ENCODE peak calls at places on chromosome 18, in seven cellular contexts. Q, Z, J, H, B, U and V are unnamed samples.

GRCh38 chr18:61948196-61948800 is 55.5 kb upstream of the RNF152 start:
- DNase-seq in H (no peak), B (no peak), Q (no peak), J (no peak), U (no peak), Z (no peak), V (no peak)

GRCh38 chr18:30358545-30358944 is 684.0 kb downstream of the DSC3 start:
- DNase-seq in U (peak; percentile 34), H (peak; percentile 86), Z (peak; percentile 95), Q (peak; percentile 34), J (no peak), B (no peak), V (peak; percentile 78)

GRCh38 chr18:5417342-5417741 is 121.8 kb upstream of the ZBTB14 start:
- DNase-seq in Q (peak; percentile 34), H (no peak), U (peak; percentile 70), Z (no peak), J (no peak), B (no peak), V (peak; percentile 73)

GRCh38 chr18:69968073-69968472 is 20.4 kb upstream of the CD226 start:
- DNase-seq in H (no peak), Z (no peak), U (no peak), Q (no peak), J (no peak), B (no peak), V (no peak)

GRCh38 chr18:7467708-7468466 is 99.2 kb upstream of the PTPRM start:
- DNase-seq in B (no peak), Q (no peak), J (no peak), Z (peak; percentile 42), H (peak; percentile 54), U (no peak), V (peak; percentile 14)

GRCh38 chr18:3466051-3466450 is 16.1 kb downstream of the TGIF1 start:
- DNase-seq in Z (peak; percentile 77), Q (peak; percentile 90), U (no peak), H (peak; percentile 90), J (peak; percentile 33), B (no peak), V (peak; percentile 89)

GRCh38 chr18:48989304-48990284 is 38.8 kb upstream of the SMAD7 start:
- DNase-seq in Q (no peak), J (no peak), U (no peak), B (no peak), Z (no peak), H (no peak), V (peak; percentile 68)

GRCh38 chr18:76371301-76371700 is 123.7 kb downstream of the ZNF516 start:
- DNase-seq in U (no peak), B (no peak), J (no peak), Z (no peak), H (no peak), Q (no peak), V (no peak)

GRCh38 chr18:45920367-45920766 is 46.8 kb downstream of the EPG5 start:
- DNase-seq in H (peak; percentile 80), B (no peak), U (peak; percentile 27), Q (peak; percentile 93), Z (peak; percentile 97), J (no peak), V (peak; percentile 84)

GRCh38 chr18:28995319-28995718 is 818.4 kb upstream of the CDH2 start:
- DNase-seq in Z (peak; percentile 19), J (peak; percentile 7), B (no peak), U (no peak), Q (no peak), H (peak; percentile 3), V (no peak)

GRCh38 chr18:50441518-50441917 is 66.7 kb downstream of the SKA1 start:
- DNase-seq in J (no peak), B (no peak), H (no peak), Q (peak; percentile 16), U (peak; percentile 72), Z (no peak), V (peak; percentile 36)

GRCh38 chr18:21897811-21898210 is 157.2 kb downstream of the MIB1 start:
- DNase-seq in J (peak; percentile 70), Z (peak; percentile 73), U (peak; percentile 9), Q (peak; percentile 63), H (peak; percentile 46), B (no peak), V (peak; percentile 33)

GRCh38 chr18:60391571-60392226 is 19.1 kb upstream of the MC4R start:
- DNase-seq in H (no peak), J (no peak), Z (no peak), B (no peak), Q (no peak), U (no peak), V (no peak)